ENCODE peak calls at places on chromosomes 16 and 17, in six cellular contexts. R is thoracic aorta; T is CD8-positive, alpha-beta T cell; S is heart right ventricle; H is ascending aorta; O is dorsolateral prefrontal cortex. L is an unnamed sample.

GRCh38 chr16:50246299-50247122 is 19.8 kb upstream of the ADCY7 start:
- DNase-seq in R (no peak), T (no peak), S (no peak), H (no peak), O (no peak), L (no peak)

GRCh38 chr16:4385066-4385788 is 13.6 kb downstream of the VASN start:
- DNase-seq in R (no peak), T (no peak), S (no peak), H (no peak), O (no peak), L (no peak)

GRCh38 chr17:68196394-68197090 is 51.3 kb upstream of the AMZ2 start:
- DNase-seq in R (no peak), T (no peak), S (no peak), H (no peak), O (no peak), L (no peak)

GRCh38 chr17:17413821-17414220 is 63.0 kb upstream of the MED9 start:
- DNase-seq in R (no peak), T (no peak), S (no peak), H (no peak), O (no peak), L (no peak)

GRCh38 chr16:871562-872330 is 71.2 kb upstream of the GNG13 start:
- DNase-seq in R (no peak), T (no peak), S (no peak), H (no peak), O (no peak), L (no peak)

GRCh38 chr16:89410794-89411309 is 79.5 kb downstream of the ANKRD11 start:
- DNase-seq in R (peak), T (no peak), S (peak), H (peak), O (peak), L (peak)

GRCh38 chr16:75092777-75093176 is 23.8 kb downstream of the LDHD start:
- DNase-seq in R (no peak), T (no peak), S (no peak), H (no peak), O (no peak), L (no peak)

GRCh38 chr16:19431636-19432340 is 14.1 kb downstream of the TMC5 start:
- DNase-seq in R (no peak), T (no peak), S (no peak), H (no peak), O (no peak), L (no peak)

GRCh38 chr16:67278773-67279295 is 498 bp upstream of the PLEKHG4 start:
- DNase-seq in R (no peak), T (peak), S (no peak), H (no peak), O (no peak), L (no peak)

GRCh38 chr16:50614956-50615727 is 66.0 kb downstream of the SNX20 start:
- DNase-seq in R (no peak), T (no peak), S (no peak), H (no peak), O (no peak), L (no peak)

GRCh38 chr16:24246911-24247607 is 9.1 kb upstream of the CACNG3 start:
- DNase-seq in R (no peak), T (no peak), S (no peak), H (no peak), O (no peak), L (no peak)

GRCh38 chr16:3119701-3120408 is 7.5 kb downstream of the ZNF205 start:
- DNase-seq in R (no peak), T (no peak), S (no peak), H (no peak), O (no peak), L (no peak)

GRCh38 chr16:3118204-3118790 is 5.9 kb downstream of the ZNF205 start:
- DNase-seq in R (no peak), T (no peak), S (no peak), H (no peak), O (no peak), L (no peak)

GRCh38 chr16:3119286-3119685 is 6.9 kb downstream of the ZNF205 start:
- DNase-seq in R (no peak), T (no peak), S (no peak), H (no peak), O (no peak), L (no peak)

GRCh38 chr16:3120435-3120834 is 8.0 kb downstream of the ZNF205 start:
- DNase-seq in R (no peak), T (no peak), S (no peak), H (no peak), O (no peak), L (no peak)

GRCh38 chr16:3118846-3119245 is 6.5 kb downstream of the ZNF205 start:
- DNase-seq in R (no peak), T (no peak), S (no peak), H (no peak), O (no peak), L (no peak)
- H3K27ac ChIP-seq in R (no peak), T (no peak), S (no peak), H (no peak), O (no peak), L (no peak)

GRCh38 chr16:30144917-30145316 is 21.9 kb upstream of the MAPK3 start:
- DNase-seq in R (no peak), T (no peak), S (no peak), H (no peak), O (no peak), L (no peak)

GRCh38 chr16:30141750-30142149 is 18.7 kb upstream of the MAPK3 start:
- DNase-seq in R (no peak), T (no peak), S (no peak), H (no peak), O (no peak), L (no peak)

GRCh38 chr16:30142672-30143346 is 19.8 kb upstream of the MAPK3 start:
- DNase-seq in R (no peak), T (no peak), S (no peak), H (no peak), O (no peak), L (no peak)

GRCh38 chr16:30144017-30144416 is 21.0 kb upstream of the MAPK3 start:
- DNase-seq in R (no peak), T (no peak), S (no peak), H (no peak), O (no peak), L (no peak)

DNA sequence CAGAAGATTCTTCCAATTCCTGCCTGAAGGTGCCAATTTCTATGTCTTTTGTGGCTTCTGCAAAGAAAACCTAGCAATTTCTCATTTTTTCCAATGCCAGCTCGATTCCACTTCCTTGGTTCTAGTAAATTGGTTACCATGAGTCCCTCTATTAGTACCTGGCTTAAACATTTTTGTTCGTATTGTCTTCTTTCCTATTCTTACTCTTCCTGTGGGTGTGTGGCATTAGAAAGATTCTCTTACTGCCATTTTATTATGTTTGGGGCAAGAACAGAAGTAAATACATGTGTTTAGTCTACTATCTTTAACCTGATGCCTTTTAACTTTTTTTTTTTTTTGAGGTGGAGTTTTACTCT is 20.3 kb upstream of the MAPK3 start:
- DNase-seq in R (no peak), T (no peak), S (no peak), H (no peak), O (no peak), L (no peak)
- H3K27ac ChIP-seq in R (no peak), T (no peak), S (no peak), H (no peak), O (no peak), L (no peak)

DNA sequence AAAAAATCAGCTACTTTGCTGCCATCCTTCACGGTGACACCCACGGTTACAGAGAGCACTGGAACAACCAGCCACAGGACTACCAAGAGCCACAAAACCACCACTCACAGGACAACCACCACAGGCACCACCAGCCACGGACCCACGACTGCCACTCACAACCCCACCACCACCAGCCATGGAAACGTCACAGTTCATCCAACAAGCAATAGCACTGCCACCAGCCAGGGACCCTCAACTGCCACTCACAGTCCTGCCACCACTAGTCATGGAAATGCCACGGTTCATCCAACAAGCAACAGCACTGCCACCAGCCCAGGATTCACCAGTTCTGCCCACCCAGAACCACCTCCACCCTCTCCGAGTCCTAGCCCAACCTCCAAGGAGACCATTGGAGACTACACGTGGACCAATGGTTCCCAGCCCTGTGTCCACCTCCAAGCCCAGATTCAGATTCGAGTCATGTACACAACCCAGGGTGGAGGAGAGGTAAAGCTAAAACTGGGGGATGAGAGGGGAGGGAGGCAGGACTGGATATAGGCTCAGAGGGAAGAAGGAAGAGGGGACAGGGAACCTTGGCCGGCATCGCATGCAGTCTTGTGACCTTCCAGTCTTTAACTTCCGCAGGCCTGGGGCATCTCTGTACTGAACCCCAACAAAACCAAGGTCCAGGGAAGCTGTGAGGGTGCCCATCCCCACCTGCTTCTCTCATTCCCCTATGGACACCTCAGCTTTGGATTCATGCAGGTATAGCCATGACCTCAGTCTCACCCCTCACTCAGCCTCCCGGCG is 597 bp downstream of the CD68 start:
- DNase-seq in R (no peak), T (no peak), S (no peak), H (no peak), O (no peak), L (no peak)
- H3K27ac ChIP-seq in R (peak), T (no peak), S (peak), H (peak), O (peak), L (peak)

DNA sequence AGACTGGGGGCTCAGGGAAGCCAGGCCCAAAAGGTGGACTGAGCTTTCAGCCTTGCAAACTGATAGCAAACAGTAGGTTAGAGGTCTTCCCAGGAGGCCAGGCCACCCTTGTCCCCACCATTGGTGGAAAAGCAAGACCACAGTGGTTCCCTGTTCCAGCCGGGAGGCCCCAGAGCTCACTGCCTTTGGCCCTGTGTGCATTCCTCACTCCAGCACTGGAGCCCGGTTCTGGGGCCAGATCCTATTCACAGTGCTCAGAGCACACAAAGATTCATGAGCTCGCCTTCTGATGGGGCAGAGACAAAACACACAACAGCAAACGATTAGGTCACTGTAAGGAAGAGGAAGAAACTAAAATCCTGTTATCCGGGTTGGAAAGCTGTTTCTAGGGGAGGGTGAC is 5.6 kb upstream of the PGS1 start:
- DNase-seq in R (no peak), T (no peak), S (no peak), H (no peak), O (no peak), L (no peak)
- H3K27ac ChIP-seq in R (no peak), T (no peak), S (no peak), H (no peak), O (no peak), L (no peak)

GRCh38 chr16:15607700-15608396 is 35.1 kb downstream of the MARF1 start:
- DNase-seq in R (no peak), T (no peak), S (peak), H (peak), O (no peak), L (no peak)
- H3K27ac ChIP-seq in R (peak), T (no peak), S (peak), H (no peak), O (no peak), L (no peak)

GRCh38 chr17:9105068-9105868 is 84.0 kb downstream of the NTN1 start:
- DNase-seq in R (no peak), T (no peak), S (no peak), H (no peak), O (no peak), L (no peak)
- H3K27ac ChIP-seq in R (peak), T (no peak), S (peak), H (peak), O (no peak), L (no peak)

GRCh38 chr16:69567031-69567680 is 1.4 kb downstream of the NFAT5 start:
- DNase-seq in R (no peak), T (no peak), S (no peak), H (no peak), O (peak), L (peak)
- H3K27ac ChIP-seq in R (peak), T (peak), S (peak), H (peak), O (peak), L (peak)

GRCh38 chr17:39954876-39955275 is 7.9 kb upstream of the GSDMA start:
- DNase-seq in R (no peak), T (no peak), S (no peak), H (no peak), O (no peak), L (no peak)

GRCh38 chr17:39952665-39953470 is 9.9 kb upstream of the GSDMA start:
- DNase-seq in R (peak), T (peak), S (peak), H (peak), O (peak), L (peak)

GRCh38 chr17:39955726-39956225 is 7.0 kb upstream of the GSDMA start:
- DNase-seq in R (no peak), T (no peak), S (no peak), H (no peak), O (no peak), L (no peak)

GRCh38 chr17:39951924-39952664 is 10.7 kb upstream of the GSDMA start:
- DNase-seq in R (no peak), T (no peak), S (peak), H (no peak), O (no peak), L (no peak)

DNA sequence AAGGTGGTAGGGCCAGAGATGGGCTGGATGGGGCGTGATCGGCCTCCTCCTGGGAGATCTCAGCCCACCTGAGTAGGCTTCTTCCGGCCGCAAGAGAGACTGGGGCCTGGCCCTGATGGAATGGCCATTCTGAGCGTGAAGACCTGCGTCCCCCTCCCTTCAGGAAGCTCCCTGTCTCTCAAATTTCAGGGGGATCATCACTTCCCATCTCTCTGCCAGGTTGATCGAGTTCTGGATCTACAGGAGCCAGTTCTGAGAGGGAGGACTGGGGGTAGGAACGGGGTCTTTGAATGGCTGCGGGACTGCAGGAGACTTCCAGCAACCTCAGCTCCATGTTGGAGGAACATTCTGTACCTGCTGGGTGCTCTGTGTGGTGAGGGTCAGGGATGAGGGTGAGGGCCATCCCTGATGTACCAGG is 9.3 kb upstream of the GSDMA start:
- DNase-seq in R (no peak), T (no peak), S (no peak), H (no peak), O (no peak), L (no peak)
- H3K27ac ChIP-seq in R (peak), T (peak), S (peak), H (peak), O (peak), L (peak)

GRCh38 chr16:46866286-46866685 is 17.9 kb upstream of the GPT2 start:
- DNase-seq in R (no peak), T (no peak), S (no peak), H (no peak), O (no peak), L (no peak)
- H3K27ac ChIP-seq in R (no peak), T (no peak), S (no peak), H (no peak), O (no peak), L (no peak)

GRCh38 chr16:57998992-57999365 is 1.5 kb downstream of the ZNF319 start:
- DNase-seq in R (no peak), T (no peak), S (no peak), H (no peak), O (no peak), L (no peak)
- H3K27ac ChIP-seq in R (no peak), T (peak), S (peak), H (no peak), O (peak), L (no peak)

L was measured in substantia nigra.